ENCODE peak calls at places on chromosomes 16 and 17, in five cellular contexts. U, Y, M, I and D are unnamed samples.

GRCh38 chr17:47741109-47741792 is 8.2 kb downstream of the TBX21 start:
- DNase-seq in Y (no peak), I (no peak), M (no peak), U (no peak), D (no peak)

GRCh38 chr16:84548971-84549844 is 44.7 kb upstream of the MEAK7 start:
- DNase-seq in U (no peak), M (no peak), Y (peak), I (no peak), D (no peak)

GRCh38 chr16:2205104-2205966 is at the start of gene MLST8:
- DNase-seq in M (peak), I (peak), U (peak), Y (peak), D (peak)

GRCh38 chr17:11852911-11853310 is 144.4 kb downstream of the ZNF18 start:
- DNase-seq in M (no peak), Y (no peak), I (no peak), U (no peak), D (no peak)

GRCh38 chr17:8794636-8795035 is 4.5 kb downstream of the MFSD6L start:
- DNase-seq in I (no peak), Y (no peak), U (no peak), M (no peak), D (no peak)

GRCh38 chr16:70402916-70403659 is 35.8 kb downstream of the ST3GAL2 start:
- DNase-seq in U (peak), M (no peak), Y (no peak), I (no peak), D (peak)

GRCh38 chr17:4593021-4593797 is 8.9 kb downstream of the SMTNL2 start:
- DNase-seq in M (no peak), U (no peak), I (no peak), Y (no peak), D (no peak)

GRCh38 chr16:29961127-29961478 is 776 bp upstream of the TMEM219 start:
- DNase-seq in I (no peak), U (no peak), Y (no peak), M (no peak), D (no peak)

GRCh38 chr16:57187508-57187854 is 1.4 kb downstream of the RSPRY1 start:
- DNase-seq in Y (peak), U (no peak), M (no peak), I (no peak), D (no peak)

GRCh38 chr17:7886227-7887037 is 2.2 kb upstream of the CHD3 start:
- DNase-seq in Y (peak), U (peak), M (no peak), I (peak), D (no peak)

GRCh38 chr17:18860161-18860972 is 2.4 kb downstream of the PRPSAP2 start:
- DNase-seq in I (peak), M (no peak), Y (no peak), U (peak), D (no peak)

GRCh38 chr17:67994827-67995567 is 1.3 kb downstream of the C17orf58 start:
- DNase-seq in U (peak), Y (no peak), M (no peak), I (no peak), D (peak)

GRCh38 chr17:67606471-67606870 is 111.3 kb upstream of the NOL11 start:
- DNase-seq in I (no peak), M (no peak), U (no peak), Y (no peak), D (no peak)

GRCh38 chr17:66417300-66417719 is 114.9 kb downstream of the PRKCA start:
- DNase-seq in M (no peak), I (no peak), Y (no peak), U (peak), D (no peak)

GRCh38 chr16:87956169-87956770 is 5.0 kb downstream of the BANP start:
- DNase-seq in M (no peak), U (no peak), I (peak), Y (peak), D (peak)
- H3K4me3 ChIP-seq in M (peak), U (no peak), I (no peak), Y (peak), D (no peak)

DNA sequence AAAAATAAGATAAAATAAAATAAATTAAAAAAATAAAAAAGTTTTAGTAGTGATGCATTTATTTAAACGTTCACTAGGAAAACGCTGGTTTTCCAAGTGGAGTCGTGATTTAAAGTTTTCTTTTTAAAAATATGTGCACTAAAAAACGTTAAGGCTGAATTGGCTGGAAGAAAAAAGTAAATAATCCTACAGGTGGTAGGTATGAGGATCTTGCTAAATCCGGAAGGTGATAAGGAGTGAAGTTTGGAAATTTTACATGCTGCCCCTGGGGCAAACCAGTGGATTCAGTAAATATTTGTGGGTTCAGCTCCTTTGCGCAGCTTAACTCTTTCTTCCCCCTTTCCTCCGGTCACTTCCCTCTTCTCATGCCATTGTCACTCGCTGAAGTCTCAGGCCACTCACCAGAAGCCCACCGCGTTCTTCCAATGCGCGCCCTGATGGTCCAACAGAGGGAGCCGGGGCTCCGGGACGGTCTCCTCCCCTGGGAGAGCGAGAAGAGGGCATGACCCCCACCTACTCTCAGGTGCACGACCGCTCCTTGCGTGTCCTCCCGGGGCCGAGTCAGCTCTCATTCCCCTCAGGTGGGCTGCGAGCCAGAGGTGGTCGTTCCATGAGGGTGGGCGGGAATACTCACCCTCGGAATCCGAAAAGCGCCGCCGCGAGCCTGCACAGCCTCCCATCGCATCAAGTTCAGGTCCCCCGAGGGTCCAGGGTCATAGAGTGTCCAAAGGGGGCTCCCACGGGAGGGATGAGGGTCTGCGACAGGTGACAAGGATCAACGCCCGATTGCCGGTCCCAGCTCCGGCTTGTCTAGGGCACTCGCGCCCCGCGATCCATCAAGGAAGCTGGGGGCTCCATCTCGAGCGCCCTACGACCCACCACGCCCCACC is 549 bp downstream of the CLN3 start:
- DNase-seq in U (peak), I (peak), Y (no peak), M (peak), D (peak)
- TF ChIP-seq CTCF in U (peak), I (no peak), Y (no peak), M (no peak), D (peak)

GRCh38 chr17:73272906-73273218 is 11.2 kb upstream of the CPSF4L start:
- DNase-seq in Y (no peak), U (no peak), I (no peak), M (no peak), D (no peak)
- H3K4me3 ChIP-seq in Y (no peak), U (no peak), I (no peak), M (no peak), D (no peak)

DNA sequence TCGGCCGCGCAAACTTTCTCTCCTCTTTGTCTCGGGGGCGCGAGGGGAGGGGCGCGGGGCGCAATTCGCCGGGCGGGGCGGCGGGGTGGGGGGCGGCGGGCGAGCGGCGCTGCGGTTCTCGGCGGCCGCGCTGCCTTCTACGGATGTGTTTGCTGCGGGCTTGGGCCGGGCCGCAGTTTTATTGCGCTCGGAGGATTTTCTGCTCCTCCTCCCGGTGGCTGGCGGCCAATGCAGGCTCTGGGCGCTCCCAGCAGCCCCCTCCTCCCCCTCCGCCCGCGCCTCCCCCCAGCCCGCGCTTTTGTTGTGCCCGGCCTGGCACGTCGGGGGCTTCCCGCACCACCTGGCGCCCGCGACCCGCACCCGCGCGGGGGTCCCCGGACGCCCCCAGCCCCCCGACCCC is at the start of gene TIMP2:
- DNase-seq in U (no peak), I (peak), Y (peak), M (peak), D (peak)
- TF ChIP-seq CTCF in U (peak), I (no peak), Y (peak), M (peak), D (no peak)

GRCh38 chr17:82596316-82596715 is 51.9 kb downstream of the WDR45B start:
- DNase-seq in I (no peak), M (no peak), Y (no peak), U (no peak), D (no peak)
- H3K4me3 ChIP-seq in I (no peak), M (no peak), Y (no peak), U (no peak), D (no peak)

GRCh38 chr17:77915594-77916021 is 42.9 kb upstream of the TNRC6C start:
- DNase-seq in Y (no peak), I (no peak), M (no peak), U (no peak), D (no peak)

GRCh38 chr17:77916284-77916683 is 42.2 kb upstream of the TNRC6C start:
- DNase-seq in I (no peak), U (no peak), M (no peak), Y (no peak), D (no peak)

GRCh38 chr17:77919276-77919675 is 39.2 kb upstream of the TNRC6C start:
- DNase-seq in I (no peak), M (no peak), Y (no peak), U (no peak), D (no peak)

GRCh38 chr17:77916771-77917481 is 41.6 kb upstream of the TNRC6C start:
- DNase-seq in I (no peak), U (no peak), Y (no peak), M (no peak), D (no peak)

DNA sequence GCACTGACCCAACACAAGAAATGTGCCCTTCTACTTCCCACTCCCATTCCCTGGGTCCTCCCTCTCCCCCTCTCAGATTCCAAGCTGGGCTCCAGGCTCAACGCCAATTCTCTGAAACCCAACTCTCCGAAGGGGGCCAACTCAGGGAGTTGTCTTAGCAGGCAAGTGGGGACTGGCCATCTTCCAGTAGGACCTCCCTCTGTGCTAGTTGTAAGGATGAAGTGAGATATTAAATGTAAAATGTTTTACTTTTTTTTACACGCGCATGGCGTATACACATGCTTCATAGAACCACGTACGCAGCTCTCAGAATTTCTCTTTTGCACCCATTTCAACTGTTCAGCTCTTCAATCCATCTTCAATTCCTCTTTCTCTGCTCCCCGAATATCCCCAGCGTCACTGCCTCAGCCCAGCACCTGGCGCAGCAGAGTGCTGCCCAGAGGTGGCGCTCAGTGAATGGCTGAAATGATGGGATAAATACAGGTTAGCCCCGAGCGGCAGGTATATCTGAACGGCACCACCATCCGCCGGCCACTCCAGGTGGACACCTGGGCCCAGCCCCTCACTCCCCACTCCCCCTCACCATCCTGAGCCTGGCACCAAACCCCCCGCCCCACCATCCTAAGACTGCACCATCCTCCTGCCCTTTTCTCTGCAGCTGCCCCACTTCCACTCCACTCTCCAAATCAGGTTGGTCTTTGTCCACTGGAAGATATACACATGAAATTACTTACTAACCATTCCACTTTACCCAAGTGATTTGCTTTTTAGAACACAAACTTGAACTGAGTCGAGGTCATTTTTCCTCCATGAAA is 43.9 kb upstream of the TNRC6C start:
- DNase-seq in U (no peak), M (no peak), Y (no peak), I (peak), D (no peak)
- TF ChIP-seq CTCF in U (peak), M (no peak), Y (no peak), I (no peak), D (no peak)

GRCh38 chr16:31475949-31476304 is 4.0 kb downstream of the TGFB1I1 start:
- DNase-seq in Y (no peak), U (no peak), M (peak), I (no peak), D (no peak)

GRCh38 chr16:31477220-31478216 is 5.4 kb upstream of the SLC5A2 start:
- DNase-seq in Y (no peak), I (peak), M (peak), U (no peak), D (no peak)

GRCh38 chr16:31474778-31475738 is 3.1 kb downstream of the TGFB1I1 start:
- DNase-seq in I (no peak), M (no peak), Y (no peak), U (no peak), D (no peak)

GRCh38 chr16:31474173-31474714 is 2.3 kb downstream of the TGFB1I1 start:
- DNase-seq in I (no peak), U (no peak), Y (no peak), M (no peak), D (peak)

DNA sequence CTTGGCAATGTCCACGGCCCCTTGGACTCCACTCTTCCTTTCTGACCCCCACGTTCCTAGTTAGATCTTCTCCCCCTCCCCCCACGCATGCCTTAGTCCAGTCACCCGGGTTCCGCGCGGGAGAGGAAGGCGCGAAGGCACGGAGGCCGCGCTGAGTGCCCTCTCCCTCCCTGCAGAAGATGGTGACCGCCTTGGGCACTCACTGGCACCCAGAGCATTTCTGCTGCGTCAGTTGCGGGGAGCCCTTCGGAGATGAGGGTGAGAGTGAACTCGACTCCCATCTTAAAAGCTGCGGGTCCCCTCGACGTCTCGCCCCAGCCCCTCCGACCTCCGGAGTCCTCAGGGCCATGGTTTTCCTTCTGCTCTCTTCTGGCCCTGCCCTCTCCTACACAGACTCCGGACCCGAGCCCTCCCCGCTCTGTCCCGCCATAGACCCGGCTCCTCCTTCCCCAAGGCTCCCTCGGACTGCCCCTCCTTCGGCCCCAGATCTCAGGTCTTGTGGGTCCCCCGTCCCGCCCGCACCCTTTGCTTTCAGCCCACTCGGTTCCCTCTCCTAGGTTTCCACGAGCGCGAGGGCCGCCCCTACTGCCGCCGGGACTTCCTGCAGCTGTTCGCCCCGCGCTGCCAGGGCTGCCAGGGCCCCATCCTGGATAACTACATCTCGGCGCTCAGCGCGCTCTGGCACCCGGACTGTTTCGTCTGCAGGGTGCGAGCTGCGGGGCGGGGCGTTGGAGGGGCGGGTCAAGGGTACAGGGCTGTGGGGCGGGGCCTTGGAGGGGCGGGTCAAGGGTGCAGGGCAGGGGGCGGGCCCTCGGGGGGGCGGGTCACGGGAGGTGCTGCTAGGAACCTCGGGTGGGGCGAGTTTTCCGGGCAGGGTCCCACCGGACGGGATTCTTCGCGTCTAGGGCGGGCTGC is 4.6 kb downstream of the TGFB1I1 start:
- DNase-seq in I (peak), U (no peak), Y (peak), M (peak), D (no peak)
- H3K4me3 ChIP-seq in I (peak), U (peak), Y (peak), M (peak), D (no peak)

GRCh38 chr17:63621684-63622570 is at the start of gene MAP3K3:
- DNase-seq in Y (peak), M (peak), U (peak), I (peak), D (peak)
- TF ChIP-seq CTCF in Y (no peak), M (peak), U (no peak), I (no peak), D (peak)